ENCODE peak calls at places on chromosomes 4 and X, in four cellular contexts. S, P, B and W are unnamed samples.
A peak's percentile ranks its signal among the peaks of the same experiment; 100 is the strongest.

GRCh38 chrX:40099046-40099968 is 1.5 kb upstream of the BCOR start:
- DNase-seq in S (no peak), P (no peak), B (peak; percentile 66), W (peak; percentile 67)

GRCh38 chrX:40177942-40178715 is 80.4 kb upstream of the BCOR start:
- DNase-seq in S (no peak), P (no peak), B (no peak), W (no peak)

GRCh38 chrX:118239471-118239870 is 106.4 kb upstream of the WDR44 start:
- DNase-seq in S (no peak), P (no peak), B (no peak), W (no peak)

GRCh38 chr4:8703401-8703696 is 110.8 kb downstream of the CPZ start:
- DNase-seq in S (no peak), P (no peak), B (no peak), W (no peak)

GRCh38 chr4:20095805-20096541 is 155.7 kb upstream of the SLIT2 start:
- DNase-seq in S (no peak), P (no peak), B (no peak), W (no peak)

GRCh38 chr4:8181844-8182243 is 17.2 kb upstream of the SH3TC1 start:
- DNase-seq in S (peak; percentile 42), P (no peak), B (no peak), W (peak; percentile 29)

GRCh38 chr4:19309365-19309764 is 942.3 kb upstream of the SLIT2 start:
- DNase-seq in S (no peak), P (no peak), B (no peak), W (no peak)

GRCh38 chr4:177051473-177052060 is 258.1 kb upstream of the NEIL3 start:
- DNase-seq in S (peak; percentile 37), P (peak; percentile 20), B (no peak), W (peak; percentile 41)

GRCh38 chrX:104288961-104289360 is 34.2 kb upstream of the ESX1 start:
- DNase-seq in S (no peak), P (no peak), B (no peak), W (no peak)

GRCh38 chr4:144816668-144817067 is 170.7 kb downstream of the HHIP start:
- DNase-seq in S (no peak), P (no peak), B (no peak), W (no peak)

GRCh38 chr4:83361416-83362196 is 27.0 kb upstream of the HPSE start:
- DNase-seq in S (no peak), P (peak; percentile 96), B (no peak), W (no peak)

GRCh38 chrX:72714471-72714916 is 388 bp upstream of the PHKA1 start:
- DNase-seq in S (peak; percentile 75), P (peak; percentile 12), B (no peak), W (no peak)

GRCh38 chrX:23660766-23661132 is 6.5 kb upstream of the PRDX4 start:
- DNase-seq in S (no peak), P (no peak), B (no peak), W (no peak)

GRCh38 chrX:41258281-41258680 is 75.7 kb upstream of the DDX3X start:
- DNase-seq in S (no peak), P (no peak), B (no peak), W (no peak)

GRCh38 chr4:180449395-180449956 is 1793.7 kb upstream of the TENM3 start:
- DNase-seq in S (peak; percentile 56), P (peak; percentile 46), B (no peak), W (no peak)

GRCh38 chrX:17464196-17464595 is 89.2 kb downstream of the NHS start:
- DNase-seq in S (peak; percentile 46), P (no peak), B (no peak), W (no peak)

GRCh38 chr4:61320154-61320553 is 120.0 kb downstream of the ADGRL3 start:
- DNase-seq in S (no peak), P (no peak), B (no peak), W (no peak)

GRCh38 chr4:139609647-139610046 is 53.6 kb upstream of the SETD7 start:
- DNase-seq in S (peak; percentile 53), P (no peak), B (no peak), W (no peak)

GRCh38 chr4:95293014-95293413 is 255.8 kb downstream of the UNC5C start:
- DNase-seq in S (no peak), P (no peak), B (no peak), W (no peak)

GRCh38 chr4:94924566-94924965 is 166.8 kb downstream of the BMPR1B start:
- DNase-seq in S (no peak), P (no peak), B (no peak), W (no peak)

GRCh38 chrX:40279091-40279430 is 181.3 kb upstream of the BCOR start:
- DNase-seq in S (no peak), P (no peak), B (no peak), W (no peak)

GRCh38 chrX:131907488-131908314 is 115.4 kb upstream of the STK26 start:
- DNase-seq in S (no peak), P (no peak), B (no peak), W (peak; percentile 14)

GRCh38 chr4:119589165-119589564 is 39.4 kb downstream of the PDE5A start:
- DNase-seq in S (no peak), P (no peak), B (no peak), W (no peak)

GRCh38 chr4:188127157-188127874 is 11.9 kb upstream of the TRIML1 start:
- DNase-seq in S (peak; percentile 67), P (no peak), B (no peak), W (no peak)

GRCh38 chr4:2482192-2482591 is 13.3 kb downstream of the RNF4 start:
- DNase-seq in S (no peak), P (no peak), B (no peak), W (no peak)

GRCh38 chr4:102809691-102810090 is 17.7 kb downstream of the UBE2D3 start:
- DNase-seq in S (no peak), P (no peak), B (no peak), W (no peak)

GRCh38 chr4:98939892-98940298 is 11.0 kb upstream of the EIF4E start:
- DNase-seq in S (peak; percentile 56), P (peak; percentile 35), B (no peak), W (peak; percentile 34)

GRCh38 chr4:112604590-112604989 is 32.1 kb downstream of the ZGRF1 start:
- DNase-seq in S (peak; percentile 37), P (peak; percentile 39), B (peak; percentile 3), W (peak; percentile 60)

GRCh38 chr4:173489514-173489913 is 40.5 kb downstream of the HAND2 start:
- DNase-seq in S (no peak), P (no peak), B (no peak), W (no peak)

GRCh38 chrX:23287191-23287764 is 47.4 kb upstream of the PTCHD1 start:
- DNase-seq in S (no peak), P (no peak), B (no peak), W (no peak)

GRCh38 chr4:40193018-40193571 is 3.7 kb upstream of the RHOH start:
- DNase-seq in S (no peak), P (peak; percentile 7), B (no peak), W (no peak)

GRCh38 chr4:142406917-142407501 is 439.1 kb downstream of the INPP4B start:
- DNase-seq in S (no peak), P (no peak), B (no peak), W (no peak)

GRCh38 chr4:142408003-142408441 is 438.1 kb downstream of the INPP4B start:
- DNase-seq in S (peak; percentile 84), P (no peak), B (no peak), W (no peak)

GRCh38 chr4:142405021-142405991 is 440.8 kb downstream of the INPP4B start:
- DNase-seq in S (peak; percentile 73), P (no peak), B (peak; percentile 57), W (no peak)

GRCh38 chr4:142406051-142406549 is 440.0 kb downstream of the INPP4B start:
- DNase-seq in S (peak; percentile 40), P (no peak), B (peak; percentile 7), W (no peak)

GRCh38 chr4:142407569-142407968 is 438.5 kb downstream of the INPP4B start:
- DNase-seq in S (peak; percentile 33), P (no peak), B (no peak), W (no peak)
- TF ChIP-seq POLR2AphosphoS2 in S (no peak), P (no peak), B (no peak), W (no peak)

GRCh38 chrX:49166914-49167739 is 4.6 kb downstream of the MAGIX start:
- DNase-seq in S (no peak), P (no peak), B (peak; percentile 51), W (peak; percentile 78)

GRCh38 chrX:49167740-49168108 is 4.0 kb upstream of the PLP2 start:
- DNase-seq in S (no peak), P (no peak), B (no peak), W (no peak)

GRCh38 chrX:49163555-49164419 is 1.2 kb downstream of the MAGIX start:
- DNase-seq in S (peak; percentile 91), P (peak; percentile 53), B (peak; percentile 42), W (peak; percentile 68)

GRCh38 chrX:49164589-49165360 is 2.2 kb downstream of the MAGIX start:
- DNase-seq in S (no peak), P (no peak), B (no peak), W (no peak)

GRCh38 chrX:49165901-49166881 is 3.6 kb downstream of the MAGIX start:
- DNase-seq in S (no peak), P (no peak), B (peak; percentile 60), W (peak; percentile 69)
- TF ChIP-seq POLR2AphosphoS2 in S (no peak), P (no peak), B (no peak), W (no peak)

GRCh38 chrX:134821901-134822300 is 163.6 kb upstream of the PLAC1 start:
- DNase-seq in S (no peak), P (no peak), B (no peak), W (no peak)

GRCh38 chrX:134821370-134821769 is 163.1 kb upstream of the PLAC1 start:
- DNase-seq in S (no peak), P (no peak), B (no peak), W (no peak)
- TF ChIP-seq POLR2AphosphoS2 in S (no peak), P (no peak), B (no peak), W (no peak)

DNA sequence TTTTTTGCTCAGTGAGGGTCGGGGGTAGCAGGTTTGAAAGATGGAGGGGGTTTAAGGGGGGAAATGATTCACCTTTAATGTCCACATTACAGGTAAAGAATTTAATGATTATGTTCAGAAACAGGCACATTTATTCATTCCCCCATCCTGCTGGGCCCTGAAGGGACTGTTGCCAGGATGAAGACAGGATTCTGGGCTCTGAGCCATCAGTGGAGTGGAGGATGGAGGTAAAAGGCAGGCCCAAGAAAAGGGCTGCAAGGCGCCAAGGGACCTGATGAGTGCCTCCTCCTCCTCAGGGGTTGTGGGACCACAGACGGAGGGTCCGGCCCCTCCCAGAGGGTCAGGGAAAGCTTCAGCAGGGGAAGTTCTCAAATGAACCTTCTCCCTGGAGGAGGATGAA is 40.4 kb upstream of the PROM1 start:
- DNase-seq in S (no peak), P (no peak), B (no peak), W (no peak)
- TF ChIP-seq POLR2AphosphoS2 in S (no peak), P (no peak), B (no peak), W (no peak)

GRCh38 chrX:92232182-92232581 is 453.0 kb downstream of the PCDH11X start:
- DNase-seq in S (peak; percentile 4), P (peak; percentile 0), B (no peak), W (no peak)
- TF ChIP-seq POLR2AphosphoS2 in S (no peak), P (no peak), B (no peak), W (no peak)